ENCODE peak calls at places on chromosomes 4 and X, in nine cellular contexts. E is heart left ventricle, W is right lobe of liver, Z is heart right ventricle, M is H9, R is WERI-Rb-1, L is K562, I is ovary, Y is mesendoderm. K is an unnamed sample.

GRCh38 chr4:146442801-146443200 is 78.9 kb downstream of the SLC10A7 start:
- DNase-seq in R (no peak), Z (no peak), I (no peak), M (no peak), E (no peak), L (no peak), W (no peak), Y (no peak), K (no peak)

GRCh38 chr4:113256946-113257345 is 207.5 kb downstream of the ANK2 start:
- DNase-seq in R (no peak), Y (no peak), E (no peak), L (no peak), Z (no peak), M (no peak), W (no peak), I (no peak), K (no peak)

GRCh38 chr4:13160906-13161305 is 323.2 kb downstream of the RAB28 start:
- DNase-seq in M (no peak), W (no peak), Z (no peak), E (no peak), Y (no peak), R (no peak), L (no peak), I (no peak), K (no peak)

GRCh38 chrX:40130207-40130606 is 32.4 kb upstream of the BCOR start:
- DNase-seq in Z (no peak), E (no peak), Y (peak; percentile 71), M (no peak), I (no peak), L (no peak), R (no peak), W (no peak), K (no peak)

GRCh38 chrX:134173541-134174272 is 63.3 kb upstream of the CCDC160 start:
- DNase-seq in R (no peak), Y (peak; percentile 74), M (peak; percentile 64), W (no peak), Z (no peak), E (no peak), I (no peak), L (no peak), K (no peak)

GRCh38 chr4:173584506-173584905 is 54.5 kb upstream of the HAND2 start:
- DNase-seq in Y (no peak), M (no peak), I (no peak), Z (no peak), R (no peak), W (no peak), L (peak; percentile 82), E (no peak), K (no peak)

GRCh38 chrX:69158166-69159040 is 6.8 kb downstream of the PJA1 start:
- DNase-seq in R (peak; percentile 69), L (peak; percentile 59), W (no peak), E (peak; percentile 69), Z (peak; percentile 41), M (peak; percentile 49), I (peak; percentile 60), Y (peak; percentile 62), K (no peak)

GRCh38 chr4:54695359-54696149 is 37.8 kb downstream of the KIT start:
- DNase-seq in R (peak; percentile 30), I (no peak), M (no peak), L (no peak), E (peak; percentile 33), Z (no peak), W (no peak), Y (no peak), K (no peak)

GRCh38 chr4:87530868-87531267 is 1.7 kb upstream of the SPARCL1 start:
- DNase-seq in M (no peak), R (no peak), E (peak; percentile 78), Z (peak; percentile 35), W (no peak), I (peak; percentile 82), Y (no peak), L (no peak), K (no peak)

GRCh38 chr4:98565646-98566403 is 92.6 kb downstream of the TSPAN5 start:
- DNase-seq in W (no peak), Y (no peak), E (no peak), R (peak; percentile 48), Z (no peak), L (no peak), M (no peak), I (no peak), K (no peak)

GRCh38 chr4:149836546-149836945 is 20.9 kb upstream of the IQCM start:
- DNase-seq in W (no peak), E (no peak), I (no peak), M (no peak), R (no peak), Y (no peak), Z (no peak), L (no peak), K (no peak)

GRCh38 chr4:123651536-123652175 is 255.1 kb downstream of the SPRY1 start:
- DNase-seq in I (no peak), R (no peak), Z (no peak), E (no peak), W (no peak), Y (no peak), M (no peak), L (no peak), K (no peak)

DNA sequence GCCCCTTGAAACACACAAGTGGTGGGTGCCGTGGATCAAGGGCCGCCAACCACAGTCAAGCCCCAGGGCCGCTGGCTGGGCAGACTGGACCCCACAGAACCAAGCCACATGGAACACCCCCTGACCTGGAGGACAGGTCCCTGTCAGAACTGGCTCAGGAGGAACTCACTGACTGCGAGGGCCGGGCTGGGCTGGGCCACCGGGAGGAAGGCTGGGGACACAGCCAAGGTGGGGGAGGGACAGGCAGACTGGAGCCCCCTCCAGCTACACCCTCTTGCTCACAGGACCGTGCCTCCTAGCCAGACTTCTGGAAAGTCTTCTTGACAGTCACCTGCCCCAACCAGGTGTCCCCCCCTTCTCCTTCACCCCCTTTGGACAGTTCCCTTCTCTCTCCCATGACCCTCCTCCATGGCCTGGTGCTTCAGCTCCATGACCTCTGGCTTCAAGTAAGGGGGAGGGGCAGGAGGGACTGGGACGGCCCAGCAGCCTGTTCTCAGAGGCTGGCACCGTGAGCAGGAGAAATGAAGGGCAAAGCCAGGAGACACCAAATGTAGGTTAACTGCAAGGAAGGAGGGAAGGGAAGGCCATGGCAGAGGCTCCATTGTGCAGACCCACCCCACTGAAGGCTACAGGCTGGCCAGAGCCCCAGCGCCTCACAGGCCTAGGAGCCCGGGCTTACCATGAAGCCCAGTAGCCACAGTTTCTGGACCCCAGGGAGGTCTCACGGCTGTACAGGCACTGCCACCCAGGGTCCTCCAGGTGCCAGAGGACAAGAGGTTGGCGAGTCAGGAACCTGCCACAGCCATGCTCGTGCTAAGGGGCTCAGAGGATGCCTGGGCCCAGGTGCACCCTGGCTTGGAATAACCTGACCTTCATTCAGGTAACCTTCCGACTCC is 22.6 kb upstream of the DUSP9 start:
- DNase-seq in Y (no peak), M (no peak), E (no peak), Z (no peak), L (no peak), R (no peak), W (peak; percentile 78), I (no peak), K (no peak)
- H3K27ac ChIP-seq in Y (no peak overlapping the region), M (no peak overlapping the region), E (no peak overlapping the region), Z (no peak overlapping the region), L (no peak overlapping the region), R (no peak overlapping the region), W (peak overlapping the region; percentile 47), I (no peak overlapping the region), K (no peak overlapping the region)

GRCh38 chrX:55028040-55028439 is 2.7 kb downstream of the ALAS2 start:
- DNase-seq in M (no peak), Z (no peak), R (no peak), L (peak; percentile 88), I (no peak), E (no peak), Y (no peak), W (no peak), K (no peak)

GRCh38 chrX:55033429-55033828 is 2.7 kb upstream of the ALAS2 start:
- DNase-seq in R (no peak), L (no peak), M (no peak), Y (no peak), E (no peak), Z (no peak), W (no peak), I (no peak), K (no peak)

GRCh38 chrX:55026840-55027239 is 3.9 kb downstream of the ALAS2 start:
- DNase-seq in Z (no peak), M (no peak), R (no peak), Y (no peak), L (no peak), I (no peak), E (no peak), W (no peak), K (no peak)

GRCh38 chrX:55026143-55026542 is 4.6 kb downstream of the ALAS2 start:
- DNase-seq in W (no peak), R (no peak), Y (no peak), L (no peak), M (no peak), I (no peak), E (no peak), Z (no peak), K (no peak)

GRCh38 chrX:55030490-55031285 is at the start of gene ALAS2:
- DNase-seq in Y (no peak), Z (no peak), L (peak; percentile 48), W (no peak), E (no peak), R (no peak), I (no peak), M (no peak), K (no peak)
- H3K27ac ChIP-seq in Y (no peak within 1 kb of the TSS), Z (no peak within 1 kb of the TSS), L (peak within 1 kb of the TSS; percentile 21), W (no peak within 1 kb of the TSS), E (no peak within 1 kb of the TSS), R (no peak within 1 kb of the TSS), I (no peak within 1 kb of the TSS), M (no peak within 1 kb of the TSS), K (no peak within 1 kb of the TSS)

GRCh38 chr4:25568788-25569231 is 86.8 kb upstream of the SLC34A2 start:
- DNase-seq in L (no peak), R (peak; percentile 84), E (no peak), Z (no peak), Y (peak; percentile 67), M (no peak), W (no peak), I (no peak), K (no peak)
- H3K27ac ChIP-seq in L (no peak overlapping the region), R (no peak overlapping the region), E (no peak overlapping the region), Z (no peak overlapping the region), Y (no peak overlapping the region), M (no peak overlapping the region), W (no peak overlapping the region), I (no peak overlapping the region), K (no peak overlapping the region)

DNA sequence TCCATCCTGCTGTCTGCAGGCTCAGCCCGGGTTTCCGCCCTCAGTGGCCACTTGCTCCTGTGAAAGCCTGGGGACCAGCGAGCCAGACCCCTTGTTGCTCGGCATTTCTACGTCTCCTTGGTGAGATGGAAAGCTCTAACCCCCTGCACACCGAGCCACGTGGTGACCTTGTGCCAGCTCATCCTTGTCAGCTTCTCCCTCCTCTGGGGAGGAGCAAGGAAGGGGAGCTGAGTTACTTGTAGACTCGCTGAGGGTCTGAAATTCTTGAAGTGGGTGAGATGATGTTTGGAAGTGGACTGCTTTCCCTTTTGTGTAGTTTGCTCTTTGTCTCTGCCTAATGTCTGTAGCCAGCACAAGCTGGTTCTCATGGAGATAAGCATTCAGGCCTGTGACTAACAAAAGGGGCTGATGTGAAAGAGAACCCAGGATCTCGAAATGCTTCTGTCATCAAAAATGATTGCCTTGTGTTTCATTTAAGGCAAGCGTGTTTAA is 29.3 kb downstream of the RGS12 start:
- DNase-seq in L (peak; percentile 14), R (no peak), E (peak; percentile 18), W (peak; percentile 19), I (no peak), Y (no peak), Z (no peak), M (no peak), K (no peak)
- H3K27ac ChIP-seq in L (no peak overlapping the region), R (no peak overlapping the region), E (peak overlapping the region; percentile 40), W (no peak overlapping the region), I (peak overlapping the region; percentile 71), Y (peak overlapping the region; percentile 5), Z (peak overlapping the region; percentile 72), M (no peak overlapping the region), K (peak overlapping the region; percentile 91)

K was measured in caudate nucleus.